ENCODE peak calls at places on chromosome 17, in five cellular contexts. R, Q, D, C and E are unnamed samples.

GRCh38 chr17:8019161-8019560 is 16.7 kb downstream of the GUCY2D start:
- DNase-seq in D (peak; percentile 57), C (no peak), R (no peak), Q (no peak), E (no peak)

GRCh38 chr17:75561927-75562603 is 25.5 kb upstream of the MYO15B start:
- DNase-seq in R (no peak), D (no peak), C (no peak), Q (peak; percentile 76), E (no peak)

GRCh38 chr17:56350592-56350991 is 197.3 kb downstream of the ANKFN1 start:
- DNase-seq in R (no peak), Q (no peak), D (no peak), C (no peak), E (no peak)

GRCh38 chr17:64573214-64573613 is 66.4 kb downstream of the CEP95 start:
- DNase-seq in R (no peak), D (no peak), Q (no peak), C (no peak), E (no peak)

GRCh38 chr17:303161-303560 is 49.4 kb downstream of the RPH3AL start:
- DNase-seq in Q (no peak), D (no peak), R (no peak), C (no peak), E (no peak)

GRCh38 chr17:31136319-31136718 is 41.5 kb downstream of the NF1 start:
- DNase-seq in D (no peak), R (no peak), Q (peak; percentile 17), C (no peak), E (no peak)

GRCh38 chr17:79664925-79665738 is 54.3 kb upstream of the RBFOX3 start:
- DNase-seq in C (no peak), Q (peak; percentile 21), D (peak; percentile 63), R (no peak), E (no peak)

GRCh38 chr17:8366231-8366630 is 10.3 kb downstream of the KRABD2 start:
- DNase-seq in Q (peak; percentile 78), R (no peak), C (no peak), D (no peak), E (no peak)

GRCh38 chr17:80594666-80595269 is 50.1 kb downstream of the RPTOR start:
- DNase-seq in R (no peak), C (no peak), Q (peak; percentile 48), D (no peak), E (no peak)

GRCh38 chr17:15999974-16000827 is 577 bp downstream of the TTC19 start:
- DNase-seq in D (no peak), Q (peak; percentile 17), R (no peak), C (peak; percentile 7), E (no peak)

GRCh38 chr17:57957886-57958285 is 2.7 kb upstream of the CUEDC1 start:
- DNase-seq in C (no peak), R (no peak), Q (no peak), D (peak; percentile 3), E (no peak)

GRCh38 chr17:74362811-74363498 is 1.3 kb upstream of the BTBD17 start:
- DNase-seq in D (no peak), C (no peak), Q (no peak), R (no peak), E (no peak)

GRCh38 chr17:30520436-30520835 is 43.2 kb downstream of the GOSR1 start:
- DNase-seq in C (no peak), R (no peak), Q (peak; percentile 76), D (no peak), E (no peak)

GRCh38 chr17:28049071-28049470 is 6.6 kb downstream of the NLK start:
- DNase-seq in D (no peak), C (no peak), R (no peak), Q (no peak), E (no peak)

GRCh38 chr17:50209472-50210248 is 8.2 kb upstream of the COL1A1 start:
- DNase-seq in R (peak; percentile 83), C (no peak), Q (peak; percentile 100), D (peak; percentile 72), E (no peak)

GRCh38 chr17:55446581-55447205 is 25.1 kb upstream of the MMD start:
- DNase-seq in C (no peak), R (no peak), Q (no peak), D (no peak), E (no peak)

GRCh38 chr17:79171152-79171551 is 96.5 kb downstream of the ENGASE start:
- DNase-seq in D (no peak), R (no peak), C (no peak), Q (peak; percentile 20), E (no peak)

GRCh38 chr17:50198026-50198669 is 3.3 kb downstream of the COL1A1 start:
- DNase-seq in Q (peak; percentile 60), C (peak; percentile 20), R (no peak), D (peak; percentile 64), E (no peak)

GRCh38 chr17:10798332-10798749 is 5.6 kb downstream of the TMEM238L start:
- DNase-seq in C (no peak), D (peak; percentile 46), R (no peak), Q (no peak), E (no peak)

GRCh38 chr17:82267575-82268379 is 5.7 kb downstream of the CSNK1D start:
- DNase-seq in R (peak; percentile 87), D (peak; percentile 92), Q (peak; percentile 94), C (no peak), E (peak; percentile 50)

GRCh38 chr17:9138161-9138717 is 116.9 kb downstream of the NTN1 start:
- DNase-seq in C (no peak), D (peak; percentile 67), Q (peak; percentile 50), R (no peak), E (no peak)

GRCh38 chr17:7750321-7750821 is 32.8 kb downstream of the DNAH2 start:
- DNase-seq in R (no peak), D (no peak), Q (peak; percentile 86), C (no peak), E (no peak)

GRCh38 chr17:144936-145670 is 7.7 kb downstream of the SCGB1C2 start:
- DNase-seq in C (no peak), Q (no peak), D (peak; percentile 13), R (no peak), E (peak; percentile 6)

GRCh38 chr17:44309472-44309871 is 1.1 kb downstream of the RUNDC3A start:
- DNase-seq in Q (no peak), D (no peak), C (no peak), R (no peak), E (no peak)

GRCh38 chr17:62653831-62654829 is 26.7 kb downstream of the MRC2 start:
- DNase-seq in C (no peak), Q (peak; percentile 81), R (no peak), D (no peak), E (no peak)

GRCh38 chr17:77356690-77357201 is 216.0 kb downstream of the SEC14L1 start:
- DNase-seq in Q (no peak), D (no peak), R (no peak), C (no peak), E (peak; percentile 17)

GRCh38 chr17:58215685-58216084 is 3.4 kb downstream of the MKS1 start:
- DNase-seq in C (no peak), R (no peak), Q (no peak), D (no peak), E (no peak)

GRCh38 chr17:57021226-57021940 is 43.5 kb downstream of the SCPEP1 start:
- DNase-seq in D (peak; percentile 51), Q (no peak), C (no peak), R (peak; percentile 40), E (no peak)

GRCh38 chr17:36926701-36927100 is 10.6 kb upstream of the LHX1 start:
- DNase-seq in D (no peak), C (no peak), R (no peak), Q (no peak), E (no peak)

GRCh38 chr17:1568950-1569810 is 6.6 kb upstream of the PITPNA start:
- DNase-seq in D (no peak), C (no peak), R (no peak), Q (no peak), E (no peak)

GRCh38 chr17:72707881-72708280 is 384.6 kb downstream of the SLC39A11 start:
- DNase-seq in C (no peak), R (no peak), D (no peak), Q (no peak), E (no peak)

GRCh38 chr17:36592711-36593321 is 1.1 kb downstream of the DHRS11 start:
- DNase-seq in C (no peak), D (no peak), R (no peak), Q (no peak), E (no peak)

GRCh38 chr17:80008383-80008840 is 27.3 kb downstream of the TBC1D16 start:
- DNase-seq in Q (peak; percentile 42), C (peak; percentile 60), D (peak; percentile 74), R (no peak), E (peak; percentile 65)

GRCh38 chr17:45437461-45438283 is 5.0 kb upstream of the ARHGAP27 start:
- DNase-seq in D (no peak), Q (no peak), C (no peak), R (no peak), E (no peak)
- TF ChIP-seq CTCF in D (no peak), Q (no peak), C (no peak), R (no peak), E (no peak)

GRCh38 chr17:46151762-46152161 is 41.5 kb downstream of the KANSL1 start:
- DNase-seq in D (no peak), R (no peak), C (no peak), Q (peak; percentile 46), E (no peak)
- TF ChIP-seq CTCF in D (no peak), R (no peak), C (no peak), Q (no peak), E (no peak)

GRCh38 chr17:5191541-5192417 is at the start of gene ZNF594:
- DNase-seq in D (peak; percentile 93), R (peak; percentile 82), Q (peak; percentile 96), C (peak; percentile 97), E (peak; percentile 97)
- TF ChIP-seq CTCF in D (peak; percentile 58), R (peak; percentile 49), Q (peak; percentile 64), C (peak; percentile 80), E (peak; percentile 74)

GRCh38 chr17:49191407-49191916 is 18.9 kb downstream of the GNGT2 start:
- DNase-seq in Q (no peak), D (no peak), R (no peak), C (no peak), E (no peak)

GRCh38 chr17:49193513-49194296 is 16.7 kb downstream of the GNGT2 start:
- DNase-seq in Q (peak; percentile 50), C (no peak), R (no peak), D (peak; percentile 59), E (no peak)

GRCh38 chr17:49190932-49191331 is 19.4 kb downstream of the GNGT2 start:
- DNase-seq in R (no peak), C (no peak), Q (no peak), D (no peak), E (no peak)

GRCh38 chr17:49194297-49194607 is 16.1 kb downstream of the GNGT2 start:
- DNase-seq in D (no peak), C (no peak), R (no peak), Q (no peak), E (no peak)

DNA sequence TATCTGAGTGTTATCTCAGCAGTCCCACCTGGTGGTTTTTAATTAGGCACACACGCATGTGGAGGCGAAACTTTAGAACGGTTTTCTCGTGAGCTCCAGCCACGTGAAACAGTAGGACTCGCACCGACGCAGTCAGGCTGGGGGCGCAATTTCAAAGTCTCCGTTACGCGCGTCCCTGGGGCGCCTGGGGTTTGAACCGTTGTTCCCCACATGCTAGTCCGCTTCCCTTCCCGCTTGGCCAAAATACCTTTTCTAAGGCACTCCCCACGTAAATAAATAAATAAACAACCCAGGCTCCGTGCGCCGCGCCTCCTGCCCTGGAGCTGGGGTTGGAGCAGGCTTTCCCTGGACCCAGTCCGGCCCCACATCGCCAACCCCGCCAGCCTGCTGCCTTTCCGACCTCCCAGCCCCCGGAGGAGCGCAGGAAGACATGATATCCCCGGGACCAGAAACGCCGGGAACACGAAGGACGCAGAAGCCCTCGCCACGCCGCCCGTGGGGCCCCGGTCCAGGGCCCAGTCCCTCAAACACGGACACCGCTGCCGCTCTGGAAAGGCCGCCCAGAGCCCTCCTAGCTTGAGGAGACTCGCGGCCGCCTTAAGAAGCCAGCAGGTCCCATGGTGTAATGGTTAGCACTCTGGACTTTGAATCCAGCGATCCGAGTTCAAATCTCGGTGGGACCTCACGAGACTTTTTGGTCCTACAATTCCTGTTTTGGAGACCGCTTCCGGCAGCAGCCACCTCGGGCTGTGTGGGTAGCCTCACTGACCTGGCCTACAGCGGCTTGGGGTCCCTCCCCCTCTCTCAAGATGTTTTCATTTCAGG is 18.2 kb downstream of the GNGT2 start:
- DNase-seq in R (peak; percentile 69), D (peak; percentile 92), C (peak; percentile 90), Q (peak; percentile 82), E (peak; percentile 92)
- TF ChIP-seq CTCF in R (peak; percentile 16), D (no peak), C (peak; percentile 56), Q (peak; percentile 46), E (peak; percentile 21)